ENCODE peak calls at places on chromosomes 3 and 15, in six cellular contexts. One of them, this sample, is unnamed.

GRCh38 chr3:127141921-127142730 is 50.8 kb upstream of the PRR23E start:
- DNase-seq in HepG2: peak; percentile 46
- DNase-seq in GM12878: no peak
- DNase-seq in HL-60: no peak
- DNase-seq in H1: no peak
- DNase-seq in K562: no peak
- DNase-seq in this sample: peak; percentile 90

GRCh38 chr15:93033434-93034045 is 55.5 kb downstream of the RGMA start:
- DNase-seq in HepG2: no peak
- DNase-seq in GM12878: no peak
- DNase-seq in HL-60: no peak
- DNase-seq in H1: no peak
- DNase-seq in K562: no peak
- DNase-seq in this sample: peak; percentile 19

GRCh38 chr15:80275946-80276345 is 23.9 kb upstream of the CTXND1 start:
- DNase-seq in HepG2: no peak
- DNase-seq in GM12878: no peak
- DNase-seq in HL-60: no peak
- DNase-seq in H1: no peak
- DNase-seq in K562: no peak
- DNase-seq in this sample: no peak

GRCh38 chr3:141370065-141370533 is 1.8 kb downstream of the ZBTB38 start:
- DNase-seq in HepG2: peak; percentile 94
- DNase-seq in GM12878: peak; percentile 96
- DNase-seq in HL-60: peak; percentile 60
- DNase-seq in H1: no peak
- DNase-seq in K562: peak; percentile 84
- DNase-seq in this sample: peak; percentile 80

GRCh38 chr3:72077473-72078259 is 292.7 kb upstream of the PROK2 start:
- DNase-seq in HepG2: no peak
- DNase-seq in GM12878: no peak
- DNase-seq in HL-60: no peak
- DNase-seq in H1: no peak
- DNase-seq in K562: no peak
- DNase-seq in this sample: no peak

GRCh38 chr3:31434819-31435218 is 97.9 kb upstream of the STT3B start:
- DNase-seq in HepG2: no peak
- DNase-seq in GM12878: no peak
- DNase-seq in HL-60: no peak
- DNase-seq in H1: no peak
- DNase-seq in K562: no peak
- DNase-seq in this sample: no peak

GRCh38 chr3:71443332-71443731 is 140.2 kb downstream of the FOXP1 start:
- DNase-seq in HepG2: no peak
- DNase-seq in GM12878: no peak
- DNase-seq in HL-60: no peak
- DNase-seq in H1: no peak
- DNase-seq in K562: no peak
- DNase-seq in this sample: no peak

GRCh38 chr3:139136459-139137190 is 91.9 kb upstream of the PRR23C start:
- DNase-seq in HepG2: no peak
- DNase-seq in GM12878: no peak
- DNase-seq in HL-60: no peak
- DNase-seq in H1: no peak
- DNase-seq in K562: no peak
- DNase-seq in this sample: no peak

GRCh38 chr3:167671878-167672427 is 18.2 kb upstream of the WDR49 start:
- DNase-seq in HepG2: no peak
- DNase-seq in GM12878: no peak
- DNase-seq in HL-60: no peak
- DNase-seq in H1: no peak
- DNase-seq in K562: no peak
- DNase-seq in this sample: no peak

GRCh38 chr15:66805207-66805975 is 103.4 kb downstream of the SMAD6 start:
- DNase-seq in HepG2: no peak
- DNase-seq in GM12878: no peak
- DNase-seq in HL-60: no peak
- DNase-seq in H1: no peak
- DNase-seq in K562: no peak
- DNase-seq in this sample: no peak

GRCh38 chr3:48090166-48090939 is 74.1 kb upstream of the MAP4 start:
- DNase-seq in HepG2: no peak
- DNase-seq in GM12878: no peak
- DNase-seq in HL-60: no peak
- DNase-seq in H1: no peak
- DNase-seq in K562: no peak
- DNase-seq in this sample: no peak

GRCh38 chr15:81888748-81889479 is 156.9 kb downstream of the MEX3B start:
- DNase-seq in HepG2: no peak
- DNase-seq in GM12878: no peak
- DNase-seq in HL-60: no peak
- DNase-seq in H1: no peak
- DNase-seq in K562: no peak
- DNase-seq in this sample: no peak

GRCh38 chr15:100547961-100548360 is 19.2 kb upstream of the CERS3 start:
- DNase-seq in HepG2: no peak
- DNase-seq in GM12878: no peak
- DNase-seq in HL-60: no peak
- DNase-seq in H1: no peak
- DNase-seq in K562: no peak
- DNase-seq in this sample: no peak

GRCh38 chr3:87755852-87756251 is 303.0 kb downstream of the CGGBP1 start:
- DNase-seq in HepG2: no peak
- DNase-seq in GM12878: no peak
- DNase-seq in HL-60: no peak
- DNase-seq in H1: no peak
- DNase-seq in K562: no peak
- DNase-seq in this sample: no peak

GRCh38 chr3:140015741-140016140 is 80.8 kb downstream of the CLSTN2 start:
- DNase-seq in HepG2: no peak
- DNase-seq in GM12878: no peak
- DNase-seq in HL-60: no peak
- DNase-seq in H1: no peak
- DNase-seq in K562: no peak
- DNase-seq in this sample: no peak

GRCh38 chr3:160986060-160986459 is 119.1 kb downstream of the B3GALNT1 start:
- DNase-seq in HepG2: no peak
- DNase-seq in GM12878: no peak
- DNase-seq in HL-60: peak; percentile 5
- DNase-seq in H1: no peak
- DNase-seq in K562: no peak
- DNase-seq in this sample: no peak

GRCh38 chr3:72738752-72739520 is 109.3 kb downstream of the SHQ1 start:
- DNase-seq in HepG2: no peak
- DNase-seq in GM12878: no peak
- DNase-seq in HL-60: peak; percentile 7
- DNase-seq in H1: no peak
- DNase-seq in K562: peak; percentile 85
- DNase-seq in this sample: peak; percentile 97

GRCh38 chr3:172918568-172919296 is 168.2 kb downstream of the ECT2 start:
- DNase-seq in HepG2: no peak
- DNase-seq in GM12878: no peak
- DNase-seq in HL-60: no peak
- DNase-seq in H1: no peak
- DNase-seq in K562: no peak
- DNase-seq in this sample: no peak

GRCh38 chr3:141526709-141527108 is 39.9 kb downstream of the RASA2 start:
- DNase-seq in HepG2: no peak
- DNase-seq in GM12878: no peak
- DNase-seq in HL-60: no peak
- DNase-seq in H1: no peak
- DNase-seq in K562: no peak
- DNase-seq in this sample: no peak

GRCh38 chr3:128316456-128316855 is 150.2 kb downstream of the DNAJB8 start:
- DNase-seq in HepG2: no peak
- DNase-seq in GM12878: no peak
- DNase-seq in HL-60: peak; percentile 14
- DNase-seq in H1: no peak
- DNase-seq in K562: no peak
- DNase-seq in this sample: no peak

GRCh38 chr3:146184616-146185015 is 23.6 kb upstream of the PLOD2 start:
- DNase-seq in HepG2: no peak
- DNase-seq in GM12878: no peak
- DNase-seq in HL-60: no peak
- DNase-seq in H1: no peak
- DNase-seq in K562: no peak
- DNase-seq in this sample: no peak

GRCh38 chr15:38612159-38612863 is 47.7 kb upstream of the RASGRP1 start:
- DNase-seq in HepG2: no peak
- DNase-seq in GM12878: no peak
- DNase-seq in HL-60: no peak
- DNase-seq in H1: no peak
- DNase-seq in K562: no peak
- DNase-seq in this sample: no peak

GRCh38 chr15:38611228-38611627 is 46.6 kb upstream of the RASGRP1 start:
- DNase-seq in HepG2: no peak
- DNase-seq in GM12878: no peak
- DNase-seq in HL-60: no peak
- DNase-seq in H1: no peak
- DNase-seq in K562: no peak
- DNase-seq in this sample: no peak

GRCh38 chr15:38617831-38618230 is 53.2 kb upstream of the RASGRP1 start:
- DNase-seq in HepG2: no peak
- DNase-seq in GM12878: no peak
- DNase-seq in HL-60: no peak
- DNase-seq in H1: no peak
- DNase-seq in K562: no peak
- DNase-seq in this sample: no peak

GRCh38 chr15:38613085-38613484 is 48.5 kb upstream of the RASGRP1 start:
- DNase-seq in HepG2: no peak
- DNase-seq in GM12878: no peak
- DNase-seq in HL-60: no peak
- DNase-seq in H1: no peak
- DNase-seq in K562: no peak
- DNase-seq in this sample: no peak

GRCh38 chr15:38614621-38615020 is 50.0 kb upstream of the RASGRP1 start:
- DNase-seq in HepG2: no peak
- DNase-seq in GM12878: no peak
- DNase-seq in HL-60: no peak
- DNase-seq in H1: no peak
- DNase-seq in K562: no peak
- DNase-seq in this sample: no peak
- TF ChIP-seq GABPA in HepG2: no peak
- TF ChIP-seq GABPA in GM12878: no peak
- TF ChIP-seq GABPA in HL-60: no peak
- TF ChIP-seq GABPA in H1: no peak
- TF ChIP-seq GABPA in K562: no peak
- TF ChIP-seq GABPA in this sample: no peak

GRCh38 chr3:170507063-170507462 is 78.8 kb downstream of the SLC7A14 start:
- DNase-seq in HepG2: no peak
- DNase-seq in GM12878: no peak
- DNase-seq in HL-60: no peak
- DNase-seq in H1: no peak
- DNase-seq in K562: no peak
- DNase-seq in this sample: no peak

GRCh38 chr3:170502297-170502696 is 83.6 kb downstream of the SLC7A14 start:
- DNase-seq in HepG2: no peak
- DNase-seq in GM12878: no peak
- DNase-seq in HL-60: no peak
- DNase-seq in H1: no peak
- DNase-seq in K562: no peak
- DNase-seq in this sample: no peak

GRCh38 chr3:170508876-170509275 is 77.0 kb downstream of the SLC7A14 start:
- DNase-seq in HepG2: no peak
- DNase-seq in GM12878: no peak
- DNase-seq in HL-60: no peak
- DNase-seq in H1: no peak
- DNase-seq in K562: no peak
- DNase-seq in this sample: no peak

GRCh38 chr3:170511371-170511770 is 74.5 kb downstream of the SLC7A14 start:
- DNase-seq in HepG2: no peak
- DNase-seq in GM12878: no peak
- DNase-seq in HL-60: no peak
- DNase-seq in H1: no peak
- DNase-seq in K562: no peak
- DNase-seq in this sample: no peak

DNA sequence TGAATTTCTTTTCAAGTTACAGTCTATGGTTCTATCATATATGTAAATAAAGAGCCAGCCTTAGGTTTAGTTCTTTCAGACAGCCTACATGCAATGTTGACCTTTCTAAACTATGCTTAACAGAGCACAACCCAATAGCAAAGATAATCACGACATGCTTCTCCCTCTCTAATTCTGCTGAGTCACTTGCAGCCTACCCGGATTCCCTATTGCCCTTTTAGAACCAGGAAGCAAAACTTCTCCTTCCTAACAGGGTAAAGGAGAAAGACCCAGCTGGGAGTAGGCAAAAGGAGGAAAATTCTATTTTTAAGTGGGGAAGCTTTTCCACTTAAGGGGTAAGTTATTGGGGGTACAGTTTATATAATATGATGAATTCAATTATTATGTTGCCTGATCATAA is 79.3 kb downstream of the SLC7A14 start:
- DNase-seq in HepG2: peak; percentile 52
- DNase-seq in GM12878: no peak
- DNase-seq in HL-60: no peak
- DNase-seq in H1: no peak
- DNase-seq in K562: no peak
- DNase-seq in this sample: no peak
- TF ChIP-seq GABPA in HepG2: peak; percentile 43
- TF ChIP-seq GABPA in GM12878: no peak
- TF ChIP-seq GABPA in HL-60: no peak
- TF ChIP-seq GABPA in H1: no peak
- TF ChIP-seq GABPA in K562: no peak
- TF ChIP-seq GABPA in this sample: peak; percentile 13

GRCh38 chr3:15015456-15015855 is 49.7 kb downstream of the MRPS25 start:
- DNase-seq in HepG2: no peak
- DNase-seq in GM12878: no peak
- DNase-seq in HL-60: no peak
- DNase-seq in H1: no peak
- DNase-seq in K562: peak; percentile 38
- DNase-seq in this sample: no peak

GRCh38 chr3:15014606-15015328 is 50.3 kb downstream of the MRPS25 start:
- DNase-seq in HepG2: no peak
- DNase-seq in GM12878: no peak
- DNase-seq in HL-60: no peak
- DNase-seq in H1: no peak
- DNase-seq in K562: no peak
- DNase-seq in this sample: no peak

GRCh38 chr3:15017191-15017590 is 47.9 kb downstream of the MRPS25 start:
- DNase-seq in HepG2: no peak
- DNase-seq in GM12878: no peak
- DNase-seq in HL-60: no peak
- DNase-seq in H1: no peak
- DNase-seq in K562: no peak
- DNase-seq in this sample: no peak
- TF ChIP-seq GABPA in HepG2: no peak
- TF ChIP-seq GABPA in GM12878: no peak
- TF ChIP-seq GABPA in HL-60: no peak
- TF ChIP-seq GABPA in H1: no peak
- TF ChIP-seq GABPA in K562: no peak
- TF ChIP-seq GABPA in this sample: no peak

DNA sequence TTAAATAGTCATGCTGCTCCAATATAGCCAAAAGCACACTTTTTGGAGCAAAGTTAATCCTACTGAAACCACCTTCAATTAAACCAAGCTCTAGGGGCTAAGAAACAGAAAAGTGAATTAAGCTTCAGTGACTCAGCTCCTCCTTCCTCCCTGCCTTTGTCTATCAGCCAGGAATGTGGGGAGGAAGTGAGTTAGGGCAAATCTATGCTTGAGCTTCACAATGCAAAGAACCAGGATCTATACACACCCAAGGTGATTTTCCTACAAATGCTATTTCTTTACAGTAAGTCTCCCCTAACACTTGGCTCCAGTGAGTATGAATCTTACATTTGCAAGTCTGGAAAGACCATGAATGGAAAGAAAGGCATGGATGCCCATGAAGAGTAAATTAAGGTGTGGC is 212.1 kb downstream of the P3H2 start:
- DNase-seq in HepG2: no peak
- DNase-seq in GM12878: no peak
- DNase-seq in HL-60: no peak
- DNase-seq in H1: peak; percentile 15
- DNase-seq in K562: no peak
- DNase-seq in this sample: no peak
- TF ChIP-seq GABPA in HepG2: no peak
- TF ChIP-seq GABPA in GM12878: no peak
- TF ChIP-seq GABPA in HL-60: no peak
- TF ChIP-seq GABPA in H1: no peak
- TF ChIP-seq GABPA in K562: no peak
- TF ChIP-seq GABPA in this sample: no peak